ENCODE peak calls at places on chromosomes 3 and 15, in five cellular contexts. Q is GM12878, D is A549, S is HepG2, J is K562. P is an unnamed sample.

GRCh38 chr15:76180321-76180720 is 120.5 kb downstream of the TMEM266 start:
- DNase-seq in S (no peak), Q (no peak), J (no peak), D (no peak), P (no peak)

GRCh38 chr3:107796786-107797185 is 274.0 kb downstream of the BBX start:
- DNase-seq in S (peak; percentile 74), J (no peak), Q (no peak), D (no peak), P (no peak)

GRCh38 chr3:41369838-41370237 is 170.5 kb downstream of the CTNNB1 start:
- DNase-seq in S (no peak), Q (no peak), J (no peak), D (no peak), P (peak; percentile 21)

GRCh38 chr3:39260957-39261356 is 18.9 kb downstream of the CX3CR1 start:
- DNase-seq in D (peak; percentile 89), S (peak; percentile 19), J (peak; percentile 67), Q (peak; percentile 27), P (peak; percentile 61)

GRCh38 chr15:79896131-79896633 is 632 bp downstream of the MTHFS start:
- DNase-seq in Q (peak; percentile 40), J (no peak), D (no peak), S (peak; percentile 13), P (no peak)

GRCh38 chr3:134694946-134695543 is 44.2 kb upstream of the KY start:
- DNase-seq in S (no peak), Q (no peak), D (no peak), J (no peak), P (no peak)

GRCh38 chr3:154112146-154112545 is 9.0 kb upstream of the ARHGEF26 start:
- DNase-seq in Q (no peak), D (no peak), S (peak; percentile 5), J (no peak), P (no peak)

GRCh38 chr3:12966847-12967750 is 106.1 kb downstream of the IQSEC1 start:
- DNase-seq in S (no peak), D (no peak), J (peak; percentile 73), Q (no peak), P (peak; percentile 56)

GRCh38 chr3:51343918-51344687 is 41.0 kb upstream of the MANF start:
- DNase-seq in S (peak; percentile 56), J (no peak), Q (no peak), D (peak; percentile 83), P (no peak)

GRCh38 chr15:32100286-32100685 is 70.0 kb downstream of the CHRNA7 start:
- DNase-seq in S (no peak), Q (peak; percentile 9), J (no peak), D (no peak), P (no peak)

GRCh38 chr15:41852736-41853135 is 14.1 kb downstream of the PLA2G4B start:
- DNase-seq in D (no peak), Q (no peak), S (no peak), J (no peak), P (no peak)

GRCh38 chr3:120198305-120198878 is 86.6 kb downstream of the GPR156 start:
- DNase-seq in D (peak; percentile 59), S (peak; percentile 8), J (no peak), Q (no peak), P (no peak)

GRCh38 chr3:177443469-177443868 is 246.2 kb upstream of the TBL1XR1 start:
- DNase-seq in D (no peak), Q (no peak), J (no peak), S (peak; percentile 12), P (no peak)
- TF ChIP-seq JUNB in D (no peak), Q (no peak), J (no peak), S (no peak), P (no peak)

GRCh38 chr3:71565976-71566375 is 17.6 kb downstream of the FOXP1 start:
- DNase-seq in J (no peak), S (no peak), Q (no peak), D (no peak), P (no peak)
- TF ChIP-seq JUNB in J (no peak), S (no peak), Q (no peak), D (no peak), P (no peak)

DNA sequence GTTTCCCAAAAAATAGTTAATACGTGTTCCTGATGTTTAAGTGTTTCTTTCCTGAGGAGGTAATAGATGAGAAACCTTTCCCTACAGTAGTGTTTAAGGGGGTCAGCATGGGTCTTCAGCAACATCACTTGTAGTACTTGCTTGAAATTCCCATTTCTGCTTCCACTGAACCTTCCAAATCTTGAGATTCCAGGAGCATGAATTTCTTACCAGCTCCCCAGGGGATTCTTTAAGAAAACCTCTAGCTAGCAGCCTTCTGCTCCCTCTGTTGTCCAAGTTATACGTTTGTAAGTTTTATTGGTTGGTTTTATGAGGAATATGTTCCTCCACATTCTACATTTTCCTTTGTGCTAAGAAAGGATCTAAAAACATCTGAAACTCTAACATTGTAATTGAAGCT is 38.2 kb upstream of the ACP3 start:
- DNase-seq in S (no peak), J (no peak), D (no peak), Q (no peak), P (no peak)
- TF ChIP-seq JUNB in S (no peak), J (no peak), D (no peak), Q (no peak), P (no peak)

DNA sequence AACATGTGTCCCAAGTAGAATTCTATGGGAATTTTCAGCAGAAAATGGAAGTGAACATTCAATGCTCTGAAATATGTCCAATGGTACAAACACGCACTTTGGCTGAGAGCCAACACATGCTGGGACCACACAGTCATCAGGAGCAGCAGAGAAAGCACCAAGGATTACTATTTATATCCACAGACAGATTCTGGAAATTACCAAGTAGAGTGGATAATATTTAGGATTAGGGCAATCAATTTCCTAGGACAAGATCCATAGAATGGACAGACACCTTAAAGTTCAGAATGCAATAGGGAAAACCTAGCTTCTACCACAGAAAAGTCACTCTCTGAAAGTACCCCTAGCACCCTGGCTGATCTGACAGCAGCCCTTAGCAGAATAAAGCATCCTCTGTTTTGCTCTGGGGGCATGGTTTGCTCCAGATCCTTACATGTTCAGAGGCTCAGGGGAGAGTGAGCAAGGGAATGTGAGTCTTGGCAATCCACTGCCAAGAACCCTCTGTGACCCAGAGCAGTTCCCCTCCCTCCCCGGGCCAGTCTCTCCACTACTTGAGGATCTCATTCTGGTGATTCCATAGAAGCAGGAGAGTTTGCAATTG is 206.0 kb upstream of the WNT5A start:
- DNase-seq in S (no peak), J (no peak), Q (no peak), D (no peak), P (no peak)
- TF ChIP-seq JUNB in S (no peak), J (no peak), Q (no peak), D (no peak), P (no peak)